ENCODE peak calls at places on chromosome 13, in five cellular contexts. V is cardiac muscle cell; X is endodermal cell; J is heart left ventricle; C is effector memory CD4-positive, alpha-beta T cell. R is an unnamed sample. For H3K27me3, the result is how much of the 10 kb centered on the place peaks cover.

GRCh38 chr13:33080962-33081655 is 64.9 kb downstream of the KL start:
- DNase-seq in V (peak), X (no peak), C (no peak), J (no peak), R (no peak)

GRCh38 chr13:40442191-40442590 is 224.2 kb downstream of the FOXO1 start:
- DNase-seq in V (peak), J (no peak), X (no peak), C (no peak), R (no peak)

GRCh38 chr13:98976941-98977340 is 923 bp downstream of the DOCK9 start:
- DNase-seq in C (no peak), J (no peak), V (peak), X (no peak), R (no peak)

GRCh38 chr13:37700887-37701286 is 102.3 kb upstream of the POSTN start:
- DNase-seq in J (no peak), V (peak), X (no peak), C (no peak), R (no peak)

GRCh38 chr13:49421391-49421790 is 22.5 kb downstream of the CAB39L start:
- DNase-seq in V (peak), C (peak), X (peak), J (no peak), R (no peak)

GRCh38 chr13:40259899-40260298 is 406.5 kb downstream of the FOXO1 start:
- DNase-seq in J (no peak), V (peak), X (no peak), C (no peak), R (no peak)

GRCh38 chr13:98083507-98083906 is 59.4 kb upstream of the FARP1 start:
- DNase-seq in J (no peak), X (no peak), V (peak), C (no peak), R (no peak)

GRCh38 chr13:26897706-26898550 is 137.3 kb upstream of the GPR12 start:
- DNase-seq in J (no peak), C (no peak), X (peak), V (no peak), R (no peak)

GRCh38 chr13:20156711-20157110 is 4.1 kb downstream of the GJA3 start:
- DNase-seq in V (no peak), X (peak), J (no peak), C (no peak), R (no peak)

GRCh38 chr13:50846861-50847475 is 3.5 kb upstream of the DLEU7 start:
- DNase-seq in C (no peak), J (no peak), X (no peak), V (no peak), R (no peak)

GRCh38 chr13:45086484-45086883 is 33.8 kb upstream of the GTF2F2 start:
- DNase-seq in J (no peak), V (peak), X (no peak), C (no peak), R (no peak)

GRCh38 chr13:51838235-51838846 is 6.6 kb downstream of the TMEM272 start:
- DNase-seq in J (no peak), C (no peak), V (peak), X (no peak), R (no peak)

GRCh38 chr13:109145631-109146030 is 516.2 kb downstream of the MYO16 start:
- DNase-seq in V (peak), X (no peak), C (no peak), J (peak), R (no peak)

GRCh38 chr13:38563739-38564138 is 123.1 kb upstream of the FREM2 start:
- DNase-seq in X (no peak), J (no peak), C (no peak), V (no peak), R (no peak)

GRCh38 chr13:23671367-23671766 is 101.2 kb downstream of the TNFRSF19 start:
- DNase-seq in C (no peak), V (no peak), X (no peak), J (no peak), R (no peak)

GRCh38 chr13:114132419-114133121 is at the start of gene RASA3:
- DNase-seq in C (peak), V (peak), J (peak), X (peak), R (peak)

GRCh38 chr13:76556632-76557031 is 329.6 kb downstream of the KCTD12 start:
- DNase-seq in V (no peak), C (no peak), J (no peak), X (no peak), R (no peak)
- H3K4me3 ChIP-seq in V (no peak), C (no peak), J (no peak), X (no peak), R (no peak)

GRCh38 chr13:91579320-91579719 is 180.9 kb downstream of the GPC5 start:
- DNase-seq in V (no peak), C (no peak), X (no peak), J (no peak), R (no peak)
- H3K27me3 ChIP-seq in V (under half), C (under half), X (under half), J (under half), R (under half)

GRCh38 chr13:25602206-25602605 is 230.4 kb downstream of the ATP8A2 start:
- DNase-seq in V (no peak), X (no peak), C (no peak), J (no peak), R (no peak)

GRCh38 chr13:25598421-25598820 is 226.6 kb downstream of the ATP8A2 start:
- DNase-seq in V (no peak), J (no peak), X (no peak), C (no peak), R (no peak)
- H3K4me3 ChIP-seq in V (no peak), J (no peak), X (no peak), C (no peak), R (no peak)

GRCh38 chr13:35884211-35884610 is 247.0 kb downstream of the DCLK1 start:
- DNase-seq in V (peak), J (no peak), C (no peak), X (no peak), R (no peak)
- H3K27me3 ChIP-seq in V (under half), J (under half), C (under half), X (under half), R (under half)

GRCh38 chr13:35478384-35479222 is 2.1 kb upstream of the MAB21L1 start:
- DNase-seq in V (no peak), X (peak), J (no peak), C (no peak), R (no peak)

GRCh38 chr13:35479223-35479536 is 2.7 kb upstream of the MAB21L1 start:
- DNase-seq in J (no peak), X (peak), V (no peak), C (no peak), R (no peak)

GRCh38 chr13:35474551-35474950 is 1.9 kb downstream of the MAB21L1 start:
- DNase-seq in V (no peak), C (no peak), J (no peak), X (no peak), R (no peak)

GRCh38 chr13:35475131-35475959 is 1.1 kb downstream of the MAB21L1 start:
- DNase-seq in X (peak), V (peak), C (no peak), J (peak), R (no peak)

GRCh38 chr13:35475960-35476943 is at the start of gene MAB21L1:
- DNase-seq in J (no peak), C (no peak), X (peak), V (peak), R (no peak)
- H3K4me3 ChIP-seq in J (peak), C (peak), X (peak), V (no peak), R (peak)

DNA sequence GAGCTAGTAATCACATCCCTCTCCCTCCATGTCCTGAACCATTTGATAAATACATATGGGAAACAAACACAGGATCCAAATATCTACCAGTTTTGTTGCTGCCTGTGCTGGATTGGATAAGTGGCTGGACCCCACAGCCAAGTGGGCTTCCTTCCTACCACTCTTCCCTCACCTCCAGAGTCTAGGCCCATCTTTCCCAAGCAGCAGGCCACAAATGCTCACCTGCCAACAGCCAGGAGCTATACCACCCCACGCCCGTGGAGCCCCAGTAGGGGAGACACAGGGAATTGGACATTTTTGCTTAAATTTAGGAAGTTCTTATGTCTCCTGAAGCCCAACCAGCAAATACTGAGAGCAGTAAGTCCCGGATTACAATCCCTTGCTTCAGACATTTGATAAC is 55.8 kb downstream of the HSPH1 start:
- DNase-seq in V (no peak), C (no peak), J (no peak), X (peak), R (no peak)
- H3K27me3 ChIP-seq in V (under half), C (under half), J (under half), X (under half), R (under half)

DNA sequence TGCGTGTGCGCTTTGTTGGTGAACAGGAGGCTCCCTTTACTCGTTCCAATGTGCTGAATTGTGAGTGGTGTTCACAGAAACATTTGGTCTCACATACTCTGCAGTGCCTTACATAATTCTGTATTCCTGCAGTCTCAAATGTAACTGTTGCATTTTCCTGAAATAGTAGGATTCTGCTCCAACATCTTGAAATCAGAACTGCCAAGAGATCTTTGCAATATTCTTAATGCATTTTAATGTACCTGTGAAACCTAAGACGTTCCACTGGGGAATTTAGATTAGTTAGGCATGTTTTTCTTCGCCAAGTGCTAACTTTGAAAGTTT is 166.5 kb downstream of the SLC7A1 start:
- DNase-seq in X (no peak), V (no peak), C (no peak), J (no peak), R (no peak)
- H3K4me3 ChIP-seq in X (peak), V (peak), C (no peak), J (peak), R (no peak)

GRCh38 chr13:112358156-112358555 is 18.0 kb upstream of the SPACA7 start:
- DNase-seq in V (no peak), J (no peak), C (no peak), X (no peak), R (no peak)
- H3K27me3 ChIP-seq in V (under half), J (under half), C (under half), X (under half), R (under half)

GRCh38 chr13:29497137-29497654 is 98.3 kb downstream of the SLC7A1 start:
- DNase-seq in X (peak), C (no peak), J (peak), V (peak), R (no peak)
- H3K4me3 ChIP-seq in X (no peak), C (no peak), J (no peak), V (no peak), R (no peak)

GRCh38 chr13:36673352-36673751 is 468 bp upstream of the SERTM1 start:
- DNase-seq in X (no peak), C (no peak), J (no peak), V (no peak), R (no peak)
- H3K27me3 ChIP-seq in X (half or more), C (under half), J (under half), V (half or more), R (under half)